ENCODE peak calls at places on chromosomes 16 and 17, in ten cellular contexts. D, P, C, A, W, E, O, R, Z and M are unnamed samples.

GRCh38 chr17:79242873-79243602 is 168.4 kb downstream of the ENGASE start:
- ATAC-seq in Z (no peak), A (no peak), P (no peak), D (no peak), W (no peak), C (no peak), O (no peak), E (no peak), R (no peak), M (no peak)

GRCh38 chr17:27602721-27603445 is 28.1 kb upstream of the LGALS9 start:
- ATAC-seq in E (peak), A (peak), P (peak), Z (peak), O (peak), R (peak), D (peak), C (peak), W (peak), M (peak)

GRCh38 chr17:37701424-37702020 is 43.3 kb downstream of the HNF1B start:
- ATAC-seq in R (peak), P (peak), O (no peak), Z (peak), W (peak), A (peak), D (peak), C (peak), E (peak), M (peak)

GRCh38 chr16:2196981-2197511 is 641 bp upstream of the CASKIN1 start:
- ATAC-seq in R (no peak), P (no peak), O (no peak), A (no peak), E (no peak), C (no peak), D (no peak), Z (no peak), W (no peak), M (no peak)

GRCh38 chr16:50196736-50197135 is 43.6 kb downstream of the TENT4B start:
- ATAC-seq in Z (no peak), W (no peak), R (peak), C (peak), E (peak), O (no peak), P (peak), D (no peak), A (no peak), M (no peak)

GRCh38 chr17:31472137-31472536 is 80.7 kb downstream of the RAB11FIP4 start:
- ATAC-seq in P (no peak), D (no peak), E (no peak), O (no peak), W (no peak), A (no peak), C (no peak), Z (no peak), R (no peak), M (no peak)

GRCh38 chr17:21272881-21273839 is 11.4 kb upstream of the MAP2K3 start:
- ATAC-seq in R (no peak), C (no peak), O (no peak), A (peak), P (no peak), Z (no peak), W (peak), E (no peak), D (no peak), M (peak)

GRCh38 chr17:1577186-1577585 is 14.6 kb upstream of the PITPNA start:
- ATAC-seq in E (peak), C (no peak), O (peak), R (no peak), P (no peak), A (peak), Z (peak), W (peak), D (peak), M (peak)